ENCODE peak calls at places on chromosomes 13 and 19, in five cellular contexts. One of them, this sample, is unnamed.

GRCh38 chr19:52095172-52096014 is at the start of gene ZNF841:
- DNase-seq in epithelial cell of esophagus: peak
- DNase-seq in GM23248: peak
- DNase-seq in foreskin melanocyte: peak
- DNase-seq in IMR-90: peak
- DNase-seq in this sample: peak

GRCh38 chr13:34155931-34156607 is 338.1 kb downstream of the RFC3 start:
- DNase-seq in foreskin melanocyte: peak
- DNase-seq in GM23248: peak
- DNase-seq in epithelial cell of esophagus: peak
- DNase-seq in IMR-90: peak
- DNase-seq in this sample: no peak

GRCh38 chr13:36998624-36999041 is 507 bp downstream of the ALG5 start:
- DNase-seq in IMR-90: no peak
- DNase-seq in GM23248: peak
- DNase-seq in foreskin melanocyte: no peak
- DNase-seq in epithelial cell of esophagus: peak
- DNase-seq in this sample: no peak

GRCh38 chr19:38134538-38135149 is 89.4 kb downstream of the DPF1 start:
- DNase-seq in foreskin melanocyte: peak
- DNase-seq in GM23248: peak
- DNase-seq in IMR-90: peak
- DNase-seq in epithelial cell of esophagus: peak
- DNase-seq in this sample: peak

GRCh38 chr13:90498096-90498495 is 849.4 kb upstream of the MIR17HG start:
- DNase-seq in foreskin melanocyte: no peak
- DNase-seq in IMR-90: no peak
- DNase-seq in epithelial cell of esophagus: no peak
- DNase-seq in GM23248: no peak
- DNase-seq in this sample: no peak

GRCh38 chr13:33204130-33204927 is 81.2 kb downstream of the STARD13 start:
- DNase-seq in IMR-90: peak
- DNase-seq in epithelial cell of esophagus: no peak
- DNase-seq in GM23248: peak
- DNase-seq in foreskin melanocyte: no peak
- DNase-seq in this sample: peak

GRCh38 chr19:39913682-39914333 is 20.6 kb downstream of the FCGBP start:
- DNase-seq in foreskin melanocyte: no peak
- DNase-seq in epithelial cell of esophagus: no peak
- DNase-seq in GM23248: no peak
- DNase-seq in IMR-90: no peak
- DNase-seq in this sample: no peak

GRCh38 chr19:48560095-48560530 is 8.1 kb downstream of the SULT2B1 start:
- DNase-seq in IMR-90: no peak
- DNase-seq in GM23248: no peak
- DNase-seq in foreskin melanocyte: no peak
- DNase-seq in epithelial cell of esophagus: no peak
- DNase-seq in this sample: no peak

GRCh38 chr19:18420931-18421330 is 1.7 kb downstream of the SSBP4 start:
- DNase-seq in GM23248: no peak
- DNase-seq in IMR-90: no peak
- DNase-seq in foreskin melanocyte: no peak
- DNase-seq in epithelial cell of esophagus: no peak
- DNase-seq in this sample: no peak

GRCh38 chr19:12000152-12000981 is 35.1 kb downstream of the ZNF433 start:
- DNase-seq in foreskin melanocyte: no peak
- DNase-seq in epithelial cell of esophagus: no peak
- DNase-seq in IMR-90: peak
- DNase-seq in GM23248: peak
- DNase-seq in this sample: no peak

GRCh38 chr19:12669272-12670158 is 2.9 kb downstream of the WDR83 start:
- DNase-seq in IMR-90: peak
- DNase-seq in foreskin melanocyte: peak
- DNase-seq in epithelial cell of esophagus: peak
- DNase-seq in GM23248: peak
- DNase-seq in this sample: peak

GRCh38 chr19:15419413-15420025 is 731 bp upstream of the AKAP8L start:
- DNase-seq in IMR-90: no peak
- DNase-seq in GM23248: peak
- DNase-seq in foreskin melanocyte: no peak
- DNase-seq in epithelial cell of esophagus: no peak
- DNase-seq in this sample: no peak

GRCh38 chr13:100022798-100023197 is 41.2 kb downstream of the ZIC2 start:
- DNase-seq in IMR-90: no peak
- DNase-seq in epithelial cell of esophagus: peak
- DNase-seq in foreskin melanocyte: no peak
- DNase-seq in GM23248: no peak
- DNase-seq in this sample: no peak

GRCh38 chr19:44891016-44891882 is at the start of gene TOMM40:
- DNase-seq in IMR-90: peak
- DNase-seq in GM23248: peak
- DNase-seq in foreskin melanocyte: no peak
- DNase-seq in epithelial cell of esophagus: no peak
- DNase-seq in this sample: peak

GRCh38 chr13:34523401-34523800 is 418.7 kb upstream of the NBEA start:
- DNase-seq in epithelial cell of esophagus: peak
- DNase-seq in foreskin melanocyte: no peak
- DNase-seq in GM23248: no peak
- DNase-seq in IMR-90: no peak
- DNase-seq in this sample: no peak

GRCh38 chr13:34419025-34419424 is 523.0 kb upstream of the NBEA start:
- DNase-seq in GM23248: no peak
- DNase-seq in IMR-90: no peak
- DNase-seq in foreskin melanocyte: no peak
- DNase-seq in epithelial cell of esophagus: no peak
- DNase-seq in this sample: no peak

This sample was measured in fibroblast of the conjunctiva.